ENCODE peak calls at places on chromosomes 5 and 9, in eight cellular contexts. One of them, this sample, is unnamed.

GRCh38 chr5:6158974-6159863 is 219.1 kb downstream of the MED10 start:
- DNase-seq in GM13976: no peak
- DNase-seq in stimulated activated CD4-positive, alpha-beta T cell treated with anti-CD3 and anti-CD28 coated beads, Interleukin-4, amount 100 ng/mL, for 1 hour: no peak
- DNase-seq in spleen: no peak
- DNase-seq in foreskin fibroblast: peak; percentile 86
- DNase-seq in EL: peak; percentile 96
- DNase-seq in NCI-H1436 treated with DMSO at 0.1 percent for 48 hours: no peak
- DNase-seq in NK-92 treated with Interleukin-12 subunit alpha and Interleukin-12 subunit beta, amount 100 ng/mL, for 24 hours: no peak
- DNase-seq in this sample: peak; percentile 90

GRCh38 chr5:84322646-84323045 is 62.0 kb downstream of the EDIL3 start:
- DNase-seq in foreskin fibroblast: no peak
- DNase-seq in spleen: no peak
- DNase-seq in GM13976: no peak
- DNase-seq in stimulated activated CD4-positive, alpha-beta T cell treated with anti-CD3 and anti-CD28 coated beads, Interleukin-4, amount 100 ng/mL, for 1 hour: no peak
- DNase-seq in NK-92 treated with Interleukin-12 subunit alpha and Interleukin-12 subunit beta, amount 100 ng/mL, for 24 hours: no peak
- DNase-seq in EL: no peak
- DNase-seq in NCI-H1436 treated with DMSO at 0.1 percent for 48 hours: no peak
- DNase-seq in this sample: no peak

GRCh38 chr5:61735999-61736398 is 403.9 kb downstream of the ZSWIM6 start:
- DNase-seq in NK-92 treated with Interleukin-12 subunit alpha and Interleukin-12 subunit beta, amount 100 ng/mL, for 24 hours: no peak
- DNase-seq in spleen: no peak
- DNase-seq in NCI-H1436 treated with DMSO at 0.1 percent for 48 hours: no peak
- DNase-seq in foreskin fibroblast: no peak
- DNase-seq in EL: no peak
- DNase-seq in GM13976: no peak
- DNase-seq in stimulated activated CD4-positive, alpha-beta T cell treated with anti-CD3 and anti-CD28 coated beads, Interleukin-4, amount 100 ng/mL, for 1 hour: no peak
- DNase-seq in this sample: no peak

GRCh38 chr9:77212801-77213200 is 35.5 kb downstream of the VPS13A start:
- DNase-seq in foreskin fibroblast: no peak
- DNase-seq in stimulated activated CD4-positive, alpha-beta T cell treated with anti-CD3 and anti-CD28 coated beads, Interleukin-4, amount 100 ng/mL, for 1 hour: no peak
- DNase-seq in NK-92 treated with Interleukin-12 subunit alpha and Interleukin-12 subunit beta, amount 100 ng/mL, for 24 hours: no peak
- DNase-seq in spleen: no peak
- DNase-seq in EL: no peak
- DNase-seq in GM13976: no peak
- DNase-seq in NCI-H1436 treated with DMSO at 0.1 percent for 48 hours: no peak
- DNase-seq in this sample: no peak

GRCh38 chr9:133514475-133515239 is 10.1 kb downstream of the MYMK start:
- DNase-seq in foreskin fibroblast: no peak
- DNase-seq in stimulated activated CD4-positive, alpha-beta T cell treated with anti-CD3 and anti-CD28 coated beads, Interleukin-4, amount 100 ng/mL, for 1 hour: no peak
- DNase-seq in EL: no peak
- DNase-seq in GM13976: no peak
- DNase-seq in NK-92 treated with Interleukin-12 subunit alpha and Interleukin-12 subunit beta, amount 100 ng/mL, for 24 hours: no peak
- DNase-seq in spleen: no peak
- DNase-seq in NCI-H1436 treated with DMSO at 0.1 percent for 48 hours: no peak
- DNase-seq in this sample: no peak

GRCh38 chr5:148912714-148913398 is 86.4 kb downstream of the ADRB2 start:
- DNase-seq in GM13976: no peak
- DNase-seq in EL: peak; percentile 100
- DNase-seq in spleen: no peak
- DNase-seq in NCI-H1436 treated with DMSO at 0.1 percent for 48 hours: no peak
- DNase-seq in foreskin fibroblast: peak; percentile 99
- DNase-seq in NK-92 treated with Interleukin-12 subunit alpha and Interleukin-12 subunit beta, amount 100 ng/mL, for 24 hours: no peak
- DNase-seq in stimulated activated CD4-positive, alpha-beta T cell treated with anti-CD3 and anti-CD28 coated beads, Interleukin-4, amount 100 ng/mL, for 1 hour: no peak
- DNase-seq in this sample: peak; percentile 99

GRCh38 chr9:19931066-19931465 is 142.2 kb upstream of the SLC24A2 start:
- DNase-seq in GM13976: no peak
- DNase-seq in EL: no peak
- DNase-seq in foreskin fibroblast: no peak
- DNase-seq in stimulated activated CD4-positive, alpha-beta T cell treated with anti-CD3 and anti-CD28 coated beads, Interleukin-4, amount 100 ng/mL, for 1 hour: no peak
- DNase-seq in NCI-H1436 treated with DMSO at 0.1 percent for 48 hours: no peak
- DNase-seq in NK-92 treated with Interleukin-12 subunit alpha and Interleukin-12 subunit beta, amount 100 ng/mL, for 24 hours: no peak
- DNase-seq in spleen: no peak
- DNase-seq in this sample: no peak

GRCh38 chr5:143698534-143698933 is 113.4 kb upstream of the HMHB1 start:
- DNase-seq in foreskin fibroblast: no peak
- DNase-seq in GM13976: no peak
- DNase-seq in spleen: no peak
- DNase-seq in stimulated activated CD4-positive, alpha-beta T cell treated with anti-CD3 and anti-CD28 coated beads, Interleukin-4, amount 100 ng/mL, for 1 hour: no peak
- DNase-seq in NK-92 treated with Interleukin-12 subunit alpha and Interleukin-12 subunit beta, amount 100 ng/mL, for 24 hours: no peak
- DNase-seq in NCI-H1436 treated with DMSO at 0.1 percent for 48 hours: no peak
- DNase-seq in EL: no peak
- DNase-seq in this sample: no peak

GRCh38 chr9:69149321-69149807 is 24.7 kb upstream of the TJP2 start:
- DNase-seq in foreskin fibroblast: peak; percentile 87
- DNase-seq in stimulated activated CD4-positive, alpha-beta T cell treated with anti-CD3 and anti-CD28 coated beads, Interleukin-4, amount 100 ng/mL, for 1 hour: no peak
- DNase-seq in EL: peak; percentile 53
- DNase-seq in NCI-H1436 treated with DMSO at 0.1 percent for 48 hours: no peak
- DNase-seq in NK-92 treated with Interleukin-12 subunit alpha and Interleukin-12 subunit beta, amount 100 ng/mL, for 24 hours: no peak
- DNase-seq in spleen: no peak
- DNase-seq in GM13976: no peak
- DNase-seq in this sample: no peak

GRCh38 chr5:116032094-116032517 is at the start of gene ARL14EPL:
- DNase-seq in spleen: no peak
- DNase-seq in EL: peak; percentile 81
- DNase-seq in stimulated activated CD4-positive, alpha-beta T cell treated with anti-CD3 and anti-CD28 coated beads, Interleukin-4, amount 100 ng/mL, for 1 hour: no peak
- DNase-seq in GM13976: peak; percentile 24
- DNase-seq in foreskin fibroblast: peak; percentile 93
- DNase-seq in NCI-H1436 treated with DMSO at 0.1 percent for 48 hours: no peak
- DNase-seq in NK-92 treated with Interleukin-12 subunit alpha and Interleukin-12 subunit beta, amount 100 ng/mL, for 24 hours: peak; percentile 71
- DNase-seq in this sample: no peak